ENCODE peak calls at places on chromosomes 1 and 21, in ten cellular contexts. C, F, G, R, A, I, J, D, X and Y are unnamed samples.

GRCh38 chr1:6962390-6962955 is 177.2 kb downstream of the CAMTA1 start:
- DNase-seq in A (no peak), D (peak; percentile 67), F (no peak), G (peak; percentile 50), X (no peak), C (peak; percentile 85), J (no peak), R (peak; percentile 90), I (no peak), Y (peak; percentile 22)

GRCh38 chr1:184260382-184260781 is 126.4 kb upstream of the C1orf21 start:
- DNase-seq in J (peak; percentile 83), F (no peak), G (no peak), C (no peak), A (no peak), I (no peak), X (no peak), R (no peak), D (no peak), Y (no peak)

GRCh38 chr1:167667536-167667935 is 37.5 kb downstream of the RCSD1 start:
- DNase-seq in R (no peak), X (no peak), D (no peak), F (no peak), J (no peak), C (no peak), G (no peak), A (no peak), I (no peak), Y (no peak)

GRCh38 chr1:74437035-74437434 is 75.4 kb downstream of the LRRC53 start:
- DNase-seq in X (no peak), I (no peak), A (no peak), F (no peak), G (no peak), D (no peak), C (no peak), R (no peak), J (no peak), Y (no peak)

GRCh38 chr1:7278827-7279752 is 492.0 kb upstream of the VAMP3 start:
- DNase-seq in X (no peak), I (no peak), C (no peak), G (no peak), J (peak; percentile 48), R (no peak), F (peak; percentile 91), A (no peak), D (no peak), Y (no peak)

GRCh38 chr21:45461369-45461750 is 56.4 kb downstream of the COL18A1 start:
- DNase-seq in G (peak; percentile 5), R (no peak), D (peak; percentile 18), J (no peak), I (no peak), A (no peak), X (no peak), C (no peak), F (no peak), Y (no peak)

GRCh38 chr1:235002706-235003300 is 125.8 kb downstream of the TOMM20 start:
- DNase-seq in I (no peak), X (no peak), C (no peak), G (no peak), A (no peak), R (no peak), J (no peak), D (no peak), F (no peak), Y (no peak)

GRCh38 chr1:210262167-210262896 is 29.7 kb downstream of the SERTAD4 start:
- DNase-seq in F (no peak), G (peak; percentile 55), I (no peak), D (no peak), A (no peak), C (no peak), X (no peak), R (no peak), J (peak; percentile 60), Y (no peak)

DNA sequence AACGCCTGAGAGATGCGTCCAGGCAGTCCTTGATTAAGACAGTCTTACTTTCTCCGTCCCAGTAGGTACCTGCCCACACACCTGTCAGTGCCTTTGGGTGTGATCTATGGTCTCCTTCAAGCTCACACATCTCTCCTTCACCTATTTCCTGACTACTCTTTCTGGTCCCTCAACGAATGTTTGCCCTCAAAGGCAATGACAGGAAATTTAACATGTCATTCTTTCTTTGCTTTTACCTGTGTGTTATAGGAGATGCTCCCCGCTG is 2.2 kb upstream of the TMPRSS3 start:
- DNase-seq in R (no peak), I (no peak), A (no peak), G (no peak), J (no peak), X (no peak), C (no peak), F (no peak), D (no peak), Y (no peak)
- H3K4me1 ChIP-seq in R (no peaks in the 10 kb centered on the region), I (peaks cover 14% of the 10 kb centered on the region), A (peaks cover 45% of the 10 kb centered on the region), G (peaks cover 3% of the 10 kb centered on the region), J (no peaks in the 10 kb centered on the region), X (no peaks in the 10 kb centered on the region), C (no peaks in the 10 kb centered on the region), F (no peaks in the 10 kb centered on the region), D (no peaks in the 10 kb centered on the region), Y (peaks cover 40% of the 10 kb centered on the region)

GRCh38 chr1:246798107-246798506 is 73.9 kb downstream of the SCCPDH start:
- DNase-seq in X (no peak), R (no peak), G (no peak), F (no peak), J (no peak), C (no peak), I (no peak), D (no peak), A (no peak), Y (no peak)

GRCh38 chr1:246797597-246797996 is 73.4 kb downstream of the SCCPDH start:
- DNase-seq in J (no peak), X (no peak), A (no peak), I (no peak), C (no peak), G (no peak), R (no peak), D (no peak), F (no peak), Y (no peak)

GRCh38 chr1:246797157-246797556 is 72.9 kb downstream of the SCCPDH start:
- DNase-seq in A (no peak), J (no peak), X (no peak), G (no peak), F (no peak), C (no peak), R (no peak), D (no peak), I (no peak), Y (no peak)

GRCh38 chr1:246800356-246800755 is 76.1 kb downstream of the SCCPDH start:
- DNase-seq in R (no peak), C (no peak), F (no peak), D (no peak), J (no peak), G (no peak), I (no peak), X (no peak), A (no peak), Y (no peak)

DNA sequence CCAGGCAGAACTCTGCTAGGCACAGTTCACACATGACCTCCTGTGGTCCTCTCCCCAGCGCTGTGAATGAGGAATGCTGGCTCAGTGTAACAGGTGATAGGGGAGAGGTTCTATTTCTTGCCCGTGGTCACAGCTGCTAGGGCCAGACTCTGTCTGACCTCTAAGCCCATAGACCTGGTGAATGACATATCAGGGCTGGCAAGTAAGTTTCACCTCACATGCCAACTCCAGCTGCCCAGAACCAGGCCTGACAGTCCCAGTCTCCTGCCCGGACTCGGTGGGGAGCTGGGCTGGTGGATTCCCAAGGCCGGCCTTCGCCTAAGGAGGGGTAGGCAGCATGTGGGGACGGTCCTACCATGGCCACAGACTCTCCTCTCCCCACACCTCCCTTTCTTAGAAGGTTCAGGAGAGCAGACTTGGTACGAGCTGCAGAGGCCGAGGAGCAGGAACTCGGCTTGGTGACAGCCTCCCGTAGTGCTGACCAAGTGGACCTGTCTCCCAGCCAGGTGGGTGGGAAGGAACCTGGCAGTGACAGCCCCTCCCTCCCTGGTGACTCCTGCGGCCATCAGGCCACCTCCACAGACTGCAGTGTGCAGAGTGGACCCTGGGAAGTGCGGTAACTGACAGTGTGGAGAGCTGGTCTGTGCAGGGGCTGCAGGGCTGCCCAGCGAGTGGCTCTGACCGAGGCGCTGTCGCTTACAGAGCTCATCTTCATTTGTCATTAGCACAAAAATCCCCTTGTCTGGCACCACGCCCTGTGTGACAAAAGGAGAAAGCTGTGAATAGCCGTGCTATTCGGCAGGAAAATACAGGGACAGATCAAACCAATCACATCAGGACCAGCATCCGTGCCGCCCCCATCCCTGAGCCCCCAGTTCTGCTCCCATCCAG is 74.6 kb downstream of the SCCPDH start:
- DNase-seq in R (no peak), D (no peak), F (no peak), C (no peak), J (no peak), G (peak; percentile 35), A (no peak), I (no peak), X (no peak), Y (no peak)
- H3K4me1 ChIP-seq in R (peaks cover 21% of the 10 kb centered on the region), D (no peaks in the 10 kb centered on the region), F (peaks cover 11% of the 10 kb centered on the region), C (no peaks in the 10 kb centered on the region), J (peaks cover 6% of the 10 kb centered on the region), G (peaks cover 50% of the 10 kb centered on the region), A (no peaks in the 10 kb centered on the region), I (peaks cover 9% of the 10 kb centered on the region), X (no peaks in the 10 kb centered on the region), Y (no peaks in the 10 kb centered on the region)

DNA sequence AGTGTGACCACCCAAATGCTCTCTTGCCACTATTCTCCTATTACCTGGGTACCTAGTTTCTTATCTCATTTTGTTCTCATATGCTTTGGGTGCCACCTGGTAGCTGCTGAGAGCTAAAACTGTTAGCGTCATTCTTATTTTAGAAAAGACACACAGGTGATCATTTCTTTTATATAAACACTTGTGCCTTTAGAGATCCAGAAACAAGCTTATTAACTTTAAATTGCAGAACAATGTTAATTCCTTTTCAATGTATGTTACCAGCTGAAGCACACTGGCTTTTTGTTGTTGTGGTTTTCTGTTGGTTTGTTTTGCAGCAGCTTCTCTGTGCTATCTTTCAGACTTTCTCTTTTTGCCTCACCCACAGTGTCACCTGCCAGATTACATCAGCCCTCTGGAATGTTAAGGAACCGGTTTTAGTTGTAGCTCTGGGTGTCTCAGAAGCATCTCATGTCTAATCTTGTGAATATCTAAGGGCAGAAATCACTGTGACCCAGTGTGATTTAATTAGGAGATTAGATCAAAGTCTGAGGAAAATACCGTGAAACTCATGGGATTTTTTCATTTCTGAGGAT is 43.4 kb upstream of the SLC19A2 start:
- DNase-seq in X (no peak), I (peak; percentile 97), J (no peak), A (no peak), F (no peak), D (no peak), C (peak; percentile 94), R (peak; percentile 63), G (no peak), Y (no peak)
- H3K4me1 ChIP-seq in X (no peaks in the 10 kb centered on the region), I (peaks cover 41% of the 10 kb centered on the region), J (no peaks in the 10 kb centered on the region), A (no peaks in the 10 kb centered on the region), F (no peaks in the 10 kb centered on the region), D (no peaks in the 10 kb centered on the region), C (peaks cover 23% of the 10 kb centered on the region), R (no peaks in the 10 kb centered on the region), G (peaks cover 5% of the 10 kb centered on the region), Y (no peaks in the 10 kb centered on the region)

DNA sequence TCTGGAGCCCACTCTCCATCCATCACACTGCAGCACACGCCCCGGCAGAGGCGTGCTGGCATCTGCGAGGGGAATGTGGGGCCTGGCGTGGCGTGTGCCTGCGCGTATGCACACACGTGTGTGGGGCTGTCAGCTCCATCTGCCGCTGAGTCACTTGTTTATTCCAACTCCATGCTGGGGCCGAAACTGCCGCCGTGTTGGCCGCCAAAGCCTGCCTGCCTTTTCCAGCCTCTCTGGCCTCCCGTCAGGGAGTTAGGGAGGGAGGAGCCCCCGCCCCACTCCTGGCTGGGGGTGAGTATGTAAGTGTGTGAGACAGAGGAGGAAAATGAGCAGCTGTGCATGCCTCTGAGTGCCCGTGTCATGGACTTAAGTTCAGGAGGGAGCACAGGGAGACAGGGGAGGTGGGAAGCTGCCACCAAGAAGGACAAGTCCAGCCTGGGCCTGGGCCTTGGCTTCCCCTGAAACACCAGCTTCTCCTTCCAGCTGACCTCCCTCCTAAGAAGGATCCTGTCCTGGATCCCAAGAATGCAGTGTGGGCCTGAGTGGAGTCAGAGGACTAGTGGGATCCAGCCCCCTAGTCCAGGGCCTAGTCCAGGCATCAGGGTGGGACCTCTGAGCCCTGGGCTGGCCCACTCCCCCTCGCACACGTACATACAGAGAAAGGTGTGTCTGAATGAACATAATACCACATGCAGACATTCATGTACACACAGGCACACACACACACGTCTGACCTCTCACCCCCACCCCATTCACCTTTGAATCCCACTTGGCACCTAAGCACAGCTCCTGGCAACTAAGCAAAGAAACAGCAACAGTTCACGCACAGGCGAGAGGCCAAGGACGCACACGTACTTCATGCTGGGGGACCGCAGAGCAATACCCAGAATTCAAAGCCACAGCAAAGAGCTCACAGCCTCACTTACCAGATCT is 24.7 kb downstream of the MEF2D start:
- DNase-seq in C (peak; percentile 65), I (peak; percentile 18), F (peak; percentile 97), A (no peak), J (peak; percentile 99), D (no peak), X (peak; percentile 87), G (peak; percentile 84), R (no peak), Y (no peak)
- H3K4me1 ChIP-seq in C (peaks cover 11% of the 10 kb centered on the region), I (peaks cover 41% of the 10 kb centered on the region), F (peaks cover 90% of the 10 kb centered on the region), A (peaks cover 8% of the 10 kb centered on the region), J (peaks cover 28% of the 10 kb centered on the region), D (peaks cover 4% of the 10 kb centered on the region), X (peaks cover 45% of the 10 kb centered on the region), G (peaks cover 100% of the 10 kb centered on the region), R (peaks cover 39% of the 10 kb centered on the region), Y (peaks cover 8% of the 10 kb centered on the region)